ENCODE peak calls at places on chromosomes 11 and 22, in ten cellular contexts. One of them, this sample, is unnamed.

GRCh38 chr22:48226026-48227013 is 1463.9 kb downstream of the TBC1D22A start:
- DNase-seq in NCI-H1105: no peak
- DNase-seq in ovary: no peak
- DNase-seq in T-helper 2 cell: no peak
- DNase-seq in naive thymus-derived CD4-positive, alpha-beta T cell: no peak
- DNase-seq in astrocyte of the cerebellum: no peak
- DNase-seq in endothelial cell: no peak
- DNase-seq in EH: no peak
- DNase-seq in mesenteric fat pad: peak; percentile 81
- DNase-seq in fibroblast of pulmonary artery: no peak
- DNase-seq in this sample: no peak

GRCh38 chr11:60914620-60915249 is 777 bp downstream of the TMEM109 start:
- DNase-seq in naive thymus-derived CD4-positive, alpha-beta T cell: peak; percentile 40
- DNase-seq in fibroblast of pulmonary artery: peak; percentile 26
- DNase-seq in mesenteric fat pad: no peak
- DNase-seq in T-helper 2 cell: peak; percentile 39
- DNase-seq in ovary: no peak
- DNase-seq in endothelial cell: peak; percentile 27
- DNase-seq in astrocyte of the cerebellum: no peak
- DNase-seq in NCI-H1105: no peak
- DNase-seq in EH: peak; percentile 41
- DNase-seq in this sample: no peak

GRCh38 chr11:83219095-83219494 is 25.6 kb downstream of the ANKRD42 start:
- DNase-seq in NCI-H1105: peak; percentile 6
- DNase-seq in T-helper 2 cell: no peak
- DNase-seq in EH: peak; percentile 6
- DNase-seq in mesenteric fat pad: no peak
- DNase-seq in naive thymus-derived CD4-positive, alpha-beta T cell: no peak
- DNase-seq in astrocyte of the cerebellum: no peak
- DNase-seq in fibroblast of pulmonary artery: no peak
- DNase-seq in ovary: no peak
- DNase-seq in endothelial cell: peak; percentile 31
- DNase-seq in this sample: no peak

GRCh38 chr11:97850726-97851125 is 1170.0 kb upstream of the CNTN5 start:
- DNase-seq in mesenteric fat pad: no peak
- DNase-seq in fibroblast of pulmonary artery: no peak
- DNase-seq in endothelial cell: no peak
- DNase-seq in naive thymus-derived CD4-positive, alpha-beta T cell: no peak
- DNase-seq in NCI-H1105: no peak
- DNase-seq in astrocyte of the cerebellum: no peak
- DNase-seq in T-helper 2 cell: no peak
- DNase-seq in EH: no peak
- DNase-seq in ovary: no peak
- DNase-seq in this sample: no peak

GRCh38 chr22:40534379-40535188 is 101.9 kb downstream of the MRTFA start:
- DNase-seq in endothelial cell: no peak
- DNase-seq in mesenteric fat pad: no peak
- DNase-seq in astrocyte of the cerebellum: no peak
- DNase-seq in EH: peak; percentile 82
- DNase-seq in NCI-H1105: no peak
- DNase-seq in fibroblast of pulmonary artery: peak; percentile 53
- DNase-seq in naive thymus-derived CD4-positive, alpha-beta T cell: no peak
- DNase-seq in T-helper 2 cell: no peak
- DNase-seq in ovary: no peak
- DNase-seq in this sample: no peak

GRCh38 chr11:8809605-8810272 is 101.2 kb upstream of the AKIP1 start:
- DNase-seq in naive thymus-derived CD4-positive, alpha-beta T cell: no peak
- DNase-seq in NCI-H1105: no peak
- DNase-seq in endothelial cell: no peak
- DNase-seq in T-helper 2 cell: no peak
- DNase-seq in ovary: no peak
- DNase-seq in fibroblast of pulmonary artery: no peak
- DNase-seq in astrocyte of the cerebellum: no peak
- DNase-seq in mesenteric fat pad: no peak
- DNase-seq in EH: no peak
- DNase-seq in this sample: no peak

GRCh38 chr22:33568934-33569496 is 351.3 kb downstream of the LARGE1 start:
- DNase-seq in ovary: no peak
- DNase-seq in fibroblast of pulmonary artery: no peak
- DNase-seq in EH: peak; percentile 7
- DNase-seq in mesenteric fat pad: no peak
- DNase-seq in astrocyte of the cerebellum: no peak
- DNase-seq in endothelial cell: no peak
- DNase-seq in T-helper 2 cell: no peak
- DNase-seq in NCI-H1105: no peak
- DNase-seq in naive thymus-derived CD4-positive, alpha-beta T cell: no peak
- DNase-seq in this sample: no peak

GRCh38 chr11:68506908-68507307 is 46.4 kb downstream of the PPP6R3 start:
- DNase-seq in astrocyte of the cerebellum: no peak
- DNase-seq in fibroblast of pulmonary artery: no peak
- DNase-seq in naive thymus-derived CD4-positive, alpha-beta T cell: no peak
- DNase-seq in T-helper 2 cell: no peak
- DNase-seq in endothelial cell: no peak
- DNase-seq in mesenteric fat pad: no peak
- DNase-seq in NCI-H1105: peak; percentile 3
- DNase-seq in ovary: no peak
- DNase-seq in EH: no peak
- DNase-seq in this sample: no peak

GRCh38 chr11:118797510-118797909 is 6.5 kb upstream of the DDX6 start:
- DNase-seq in astrocyte of the cerebellum: no peak
- DNase-seq in T-helper 2 cell: no peak
- DNase-seq in ovary: no peak
- DNase-seq in EH: no peak
- DNase-seq in endothelial cell: no peak
- DNase-seq in naive thymus-derived CD4-positive, alpha-beta T cell: no peak
- DNase-seq in fibroblast of pulmonary artery: no peak
- DNase-seq in NCI-H1105: no peak
- DNase-seq in mesenteric fat pad: no peak
- DNase-seq in this sample: no peak

GRCh38 chr11:90556612-90557011 is 333.8 kb upstream of the CHORDC1 start:
- DNase-seq in astrocyte of the cerebellum: no peak
- DNase-seq in EH: no peak
- DNase-seq in T-helper 2 cell: no peak
- DNase-seq in ovary: no peak
- DNase-seq in naive thymus-derived CD4-positive, alpha-beta T cell: no peak
- DNase-seq in endothelial cell: no peak
- DNase-seq in NCI-H1105: peak; percentile 10
- DNase-seq in fibroblast of pulmonary artery: no peak
- DNase-seq in mesenteric fat pad: no peak
- DNase-seq in this sample: no peak

GRCh38 chr11:129281471-129282268 is 89.5 kb upstream of the ARHGAP32 start:
- DNase-seq in astrocyte of the cerebellum: no peak
- DNase-seq in EH: no peak
- DNase-seq in endothelial cell: no peak
- DNase-seq in mesenteric fat pad: no peak
- DNase-seq in ovary: no peak
- DNase-seq in T-helper 2 cell: no peak
- DNase-seq in fibroblast of pulmonary artery: no peak
- DNase-seq in NCI-H1105: no peak
- DNase-seq in naive thymus-derived CD4-positive, alpha-beta T cell: no peak
- DNase-seq in this sample: no peak

GRCh38 chr22:24053481-24054226 is 42.5 kb downstream of the CABIN1 start:
- DNase-seq in astrocyte of the cerebellum: no peak
- DNase-seq in fibroblast of pulmonary artery: no peak
- DNase-seq in naive thymus-derived CD4-positive, alpha-beta T cell: no peak
- DNase-seq in T-helper 2 cell: no peak
- DNase-seq in ovary: no peak
- DNase-seq in NCI-H1105: no peak
- DNase-seq in EH: peak; percentile 45
- DNase-seq in mesenteric fat pad: no peak
- DNase-seq in endothelial cell: no peak
- DNase-seq in this sample: no peak

GRCh38 chr11:110759972-110760381 is 47.7 kb upstream of the ARHGAP20 start:
- DNase-seq in EH: peak; percentile 72
- DNase-seq in astrocyte of the cerebellum: peak; percentile 81
- DNase-seq in T-helper 2 cell: no peak
- DNase-seq in mesenteric fat pad: no peak
- DNase-seq in endothelial cell: no peak
- DNase-seq in naive thymus-derived CD4-positive, alpha-beta T cell: no peak
- DNase-seq in ovary: no peak
- DNase-seq in NCI-H1105: peak; percentile 14
- DNase-seq in fibroblast of pulmonary artery: peak; percentile 73
- DNase-seq in this sample: no peak

This sample was measured in activated T-helper 9 cell treated with anti-CD3 and anti-CD28 coated beads, Interleukin-2, amount 50 U/mL, for 16 hours.